ENCODE peak calls at places on chromosome 13, in nine cellular contexts. I, P, B, T, C, Y, F, G and H are unnamed samples. For H3K9me3 and H3K27me3, the result is how much of the 10 kb centered on the place peaks cover.

GRCh38 chr13:75910591-75910990 is 274.5 kb downstream of the LMO7 start:
- DNase-seq in I (no peak), P (no peak), B (no peak), T (no peak), C (no peak), Y (no peak), F (no peak), G (no peak), H (no peak)

GRCh38 chr13:26811636-26812035 is 51.0 kb upstream of the GPR12 start:
- DNase-seq in I (no peak), P (no peak), B (no peak), T (no peak), C (no peak), Y (no peak), F (no peak), G (no peak), H (no peak)

GRCh38 chr13:94712287-94712811 is at the start of gene SOX21:
- DNase-seq in I (peak), P (no peak), B (peak), T (peak), C (no peak), Y (no peak), F (no peak), G (no peak), H (no peak)

GRCh38 chr13:50226515-50227147 is 211.4 kb downstream of the KCNRG start:
- DNase-seq in I (no peak), P (no peak), B (no peak), T (no peak), C (no peak), Y (no peak), F (no peak), G (no peak), H (no peak)

GRCh38 chr13:59734393-59734792 is 429.3 kb downstream of the DIAPH3 start:
- DNase-seq in I (no peak), P (no peak), B (no peak), T (no peak), C (no peak), Y (no peak), F (no peak), G (no peak), H (no peak)

GRCh38 chr13:48500652-48501197 is 32.2 kb downstream of the RCBTB2 start:
- DNase-seq in I (peak), P (no peak), B (peak), T (no peak), C (peak), Y (no peak), F (no peak), G (no peak), H (no peak)

GRCh38 chr13:98856983-98857382 is 104.5 kb upstream of the SLC15A1 start:
- DNase-seq in I (no peak), P (no peak), B (no peak), T (no peak), C (no peak), Y (no peak), F (no peak), G (no peak), H (no peak)

GRCh38 chr13:114099191-114099590 is 33.2 kb downstream of the RASA3 start:
- DNase-seq in I (peak), P (peak), B (peak), T (peak), C (peak), Y (no peak), F (peak), G (peak), H (peak)

GRCh38 chr13:46385946-46386345 is 1.1 kb downstream of the RUBCNL start:
- DNase-seq in I (peak), P (no peak), B (no peak), T (no peak), C (no peak), Y (no peak), F (no peak), G (no peak), H (no peak)

GRCh38 chr13:112060899-112061366 is 6.0 kb upstream of the SOX1 start:
- DNase-seq in I (no peak), P (no peak), B (no peak), T (no peak), C (no peak), Y (no peak), F (no peak), G (no peak), H (no peak)

GRCh38 chr13:97222934-97223710 is 989 bp downstream of the MBNL2 start:
- DNase-seq in I (peak), P (no peak), B (no peak), T (no peak), C (no peak), Y (no peak), F (no peak), G (no peak), H (no peak)

GRCh38 chr13:72643339-72643989 is 84.0 kb downstream of the MZT1 start:
- DNase-seq in I (peak), P (peak), B (peak), T (peak), C (peak), Y (peak), F (peak), G (peak), H (no peak)

GRCh38 chr13:24076124-24076523 is 84.4 kb upstream of the SPATA13 start:
- DNase-seq in I (no peak), P (no peak), B (no peak), T (no peak), C (no peak), Y (no peak), F (no peak), G (no peak), H (no peak)

GRCh38 chr13:43573787-43574562 is 212.8 kb downstream of the ENOX1 start:
- DNase-seq in I (no peak), P (no peak), B (peak), T (no peak), C (no peak), Y (no peak), F (no peak), G (no peak), H (no peak)

GRCh38 chr13:35378939-35379338 is 97.5 kb downstream of the MAB21L1 start:
- DNase-seq in I (peak), P (no peak), B (peak), T (no peak), C (no peak), Y (no peak), F (no peak), G (no peak), H (no peak)

GRCh38 chr13:79659161-79659560 is 178.2 kb downstream of the NDFIP2 start:
- DNase-seq in I (no peak), P (no peak), B (peak), T (no peak), C (no peak), Y (no peak), F (peak), G (no peak), H (no peak)

GRCh38 chr13:48489003-48489402 is 43.9 kb downstream of the RCBTB2 start:
- DNase-seq in I (no peak), P (no peak), B (no peak), T (no peak), C (no peak), Y (no peak), F (no peak), G (no peak), H (no peak)

GRCh38 chr13:99269627-99270252 is 11.6 kb upstream of the GPR18 start:
- DNase-seq in I (peak), P (no peak), B (peak), T (no peak), C (no peak), Y (no peak), F (no peak), G (no peak), H (no peak)

GRCh38 chr13:94822356-94822755 is 110.0 kb upstream of the SOX21 start:
- DNase-seq in I (no peak), P (no peak), B (no peak), T (no peak), C (no peak), Y (no peak), F (no peak), G (no peak), H (no peak)

GRCh38 chr13:46638262-46638661 is 85.3 kb downstream of the LRCH1 start:
- DNase-seq in I (no peak), P (no peak), B (no peak), T (no peak), C (no peak), Y (no peak), F (no peak), G (no peak), H (no peak)

GRCh38 chr13:23755040-23755439 is 134.2 kb downstream of the MIPEP start:
- DNase-seq in I (no peak), P (no peak), B (no peak), T (no peak), C (no peak), Y (no peak), F (no peak), G (no peak), H (no peak)

GRCh38 chr13:100403675-100404074 is 184.9 kb downstream of the GGACT start:
- DNase-seq in I (no peak), P (no peak), B (no peak), T (no peak), C (no peak), Y (no peak), F (no peak), G (no peak), H (no peak)

GRCh38 chr13:93260591-93260990 is 34.0 kb downstream of the GPC6 start:
- DNase-seq in I (peak), P (no peak), B (peak), T (no peak), C (no peak), Y (no peak), F (no peak), G (no peak), H (no peak)

GRCh38 chr13:109687559-109688448 is 98.6 kb downstream of the IRS2 start:
- DNase-seq in I (no peak), P (no peak), B (no peak), T (no peak), C (no peak), Y (no peak), F (no peak), G (no peak), H (no peak)

GRCh38 chr13:48158915-48159314 is 64.0 kb upstream of the MED4 start:
- DNase-seq in I (no peak), P (no peak), B (no peak), T (no peak), C (peak), Y (no peak), F (no peak), G (peak), H (no peak)

GRCh38 chr13:39577203-39577602 is 25.8 kb downstream of the LHFPL6 start:
- DNase-seq in I (no peak), P (no peak), B (no peak), T (no peak), C (no peak), Y (no peak), F (no peak), G (no peak), H (no peak)

GRCh38 chr13:110965038-110965754 is 50.3 kb upstream of the ANKRD10 start:
- DNase-seq in I (peak), P (no peak), B (peak), T (no peak), C (peak), Y (no peak), F (no peak), G (no peak), H (no peak)
- H3K9me3 ChIP-seq in I (under half), P (under half), B (under half), T (under half), C (under half), Y (under half), F (under half), G (under half), H (under half)

DNA sequence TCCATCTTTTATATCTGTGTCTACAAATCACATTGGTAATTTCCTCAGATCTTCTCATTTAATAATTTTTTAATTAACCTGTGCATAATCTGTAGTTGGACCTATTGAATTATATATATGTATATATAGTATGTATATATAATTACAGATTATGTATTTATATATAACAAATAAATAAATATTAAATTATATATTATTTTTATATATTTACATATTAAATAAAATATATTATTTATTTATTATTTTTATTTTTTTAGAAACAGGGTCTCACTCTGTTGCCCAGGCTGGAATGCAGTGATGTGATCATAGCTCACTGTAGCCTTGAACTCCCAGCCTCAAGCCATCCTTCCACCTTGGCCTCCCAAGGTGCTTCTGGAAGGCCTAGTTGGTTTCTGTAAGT is 197.9 kb downstream of the FGF9 start:
- DNase-seq in I (no peak), P (no peak), B (no peak), T (no peak), C (no peak), Y (no peak), F (no peak), G (no peak), H (no peak)
- H3K27me3 ChIP-seq in I (under half), P (under half), B (under half), T (under half), C (under half), Y (under half), F (under half), G (under half), H (under half)

GRCh38 chr13:28246891-28247290 is 108.5 kb downstream of the PAN3 start:
- DNase-seq in I (peak), P (no peak), B (no peak), T (no peak), C (no peak), Y (no peak), F (no peak), G (no peak), H (no peak)

GRCh38 chr13:28250542-28250941 is 112.2 kb downstream of the PAN3 start:
- DNase-seq in I (no peak), P (no peak), B (no peak), T (no peak), C (peak), Y (no peak), F (no peak), G (no peak), H (no peak)

GRCh38 chr13:28248080-28248479 is 109.7 kb downstream of the PAN3 start:
- DNase-seq in I (no peak), P (no peak), B (no peak), T (no peak), C (no peak), Y (no peak), F (no peak), G (no peak), H (no peak)

GRCh38 chr13:28252547-28252946 is 114.2 kb downstream of the PAN3 start:
- DNase-seq in I (no peak), P (no peak), B (no peak), T (no peak), C (no peak), Y (no peak), F (no peak), G (no peak), H (no peak)

DNA sequence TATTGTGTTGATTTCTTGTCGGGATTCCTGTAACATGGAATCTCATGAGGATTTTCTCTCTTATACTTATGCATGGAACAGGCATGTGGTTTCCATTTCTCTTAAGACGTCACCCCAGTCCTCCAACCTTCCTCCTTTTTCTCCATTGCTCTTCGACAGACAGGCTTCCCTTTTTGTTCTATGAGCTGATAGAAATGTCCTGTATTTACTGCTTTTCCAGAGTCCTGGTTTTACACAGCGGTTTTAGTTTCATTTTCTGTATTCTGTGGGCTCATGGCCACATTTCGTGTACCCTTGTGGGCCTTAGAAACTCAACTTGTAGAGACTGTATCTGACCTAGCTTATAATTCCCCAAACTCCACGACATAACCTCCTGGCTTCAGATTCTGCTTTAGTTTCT is 113.1 kb downstream of the PAN3 start:
- DNase-seq in I (no peak), P (no peak), B (no peak), T (no peak), C (no peak), Y (no peak), F (no peak), G (no peak), H (no peak)
- H3K9me3 ChIP-seq in I (under half), P (under half), B (under half), T (under half), C (under half), Y (under half), F (under half), G (under half), H (under half)

GRCh38 chr13:102395174-102395573 is 6.7 kb downstream of the FGF14 start:
- DNase-seq in I (no peak), P (no peak), B (no peak), T (no peak), C (no peak), Y (no peak), F (no peak), G (no peak), H (no peak)
- H3K27me3 ChIP-seq in I (under half), P (under half), B (under half), T (under half), C (under half), Y (under half), F (under half), G (under half), H (under half)